ENCODE peak calls at places on chromosomes 5 and 9, in nine cellular contexts. U, G, T, C, E, W, M, I and R are unnamed samples.

GRCh38 chr9:125631391-125632085 is 75.5 kb downstream of the MAPKAP1 start:
- DNase-seq in M (no peak), G (peak), W (peak), E (no peak), U (no peak), T (peak), I (no peak), C (no peak), R (no peak)

GRCh38 chr9:136412912-136413420 is 2.5 kb downstream of the PMPCA start:
- DNase-seq in G (no peak), I (no peak), E (no peak), U (no peak), W (no peak), M (no peak), T (no peak), C (no peak), R (no peak)

GRCh38 chr5:124868661-124869060 is 122.2 kb upstream of the ZNF608 start:
- DNase-seq in M (no peak), U (no peak), I (no peak), C (no peak), W (no peak), G (no peak), T (no peak), E (no peak), R (no peak)

GRCh38 chr5:82918311-82919031 is 158.7 kb downstream of the TMEM167A start:
- DNase-seq in W (no peak), E (no peak), T (no peak), G (no peak), M (no peak), C (no peak), U (no peak), I (no peak), R (no peak)

GRCh38 chr5:148998174-148998797 is 64.6 kb downstream of the SH3TC2 start:
- DNase-seq in U (no peak), W (peak), M (no peak), E (no peak), T (peak), G (no peak), I (no peak), C (peak), R (peak)

GRCh38 chr5:34914671-34915138 is 599 bp downstream of the RAD1 start:
- DNase-seq in W (peak), C (peak), T (peak), G (no peak), E (no peak), U (peak), I (no peak), M (no peak), R (no peak)

GRCh38 chr9:134591573-134591981 is 50.0 kb upstream of the COL5A1 start:
- DNase-seq in G (no peak), E (peak), C (no peak), I (no peak), M (no peak), U (no peak), W (no peak), T (no peak), R (no peak)

GRCh38 chr9:97526895-97527575 is 25.6 kb downstream of the TMOD1 start:
- DNase-seq in I (no peak), E (no peak), M (no peak), G (no peak), W (no peak), U (no peak), T (no peak), C (no peak), R (no peak)

GRCh38 chr9:88641471-88642240 is 106.7 kb downstream of the NXNL2 start:
- DNase-seq in E (no peak), M (no peak), W (no peak), G (no peak), C (no peak), U (no peak), T (no peak), I (no peak), R (no peak)

GRCh38 chr5:108278285-108279240 is 103.3 kb downstream of the FBXL17 start:
- DNase-seq in T (no peak), C (no peak), G (no peak), I (no peak), U (no peak), W (no peak), E (peak), M (no peak), R (no peak)

GRCh38 chr9:97853844-97854695 is 1.0 kb downstream of the FOXE1 start:
- DNase-seq in C (no peak), U (no peak), M (no peak), E (no peak), I (no peak), W (no peak), T (no peak), G (no peak), R (peak)

GRCh38 chr5:10503997-10504761 is 59.7 kb upstream of the ANKRD33B start:
- DNase-seq in E (no peak), T (no peak), I (no peak), M (no peak), U (no peak), C (peak), W (peak), G (no peak), R (no peak)

GRCh38 chr5:19240150-19240549 is 747.9 kb downstream of the CDH18 start:
- DNase-seq in T (no peak), E (no peak), C (no peak), U (no peak), W (no peak), I (no peak), G (peak), M (no peak), R (no peak)

GRCh38 chr5:181098642-181099452 is 32.1 kb downstream of the OR2V1 start:
- DNase-seq in C (no peak), U (no peak), I (no peak), E (no peak), G (no peak), M (no peak), T (no peak), W (no peak), R (no peak)

GRCh38 chr5:107935641-107936040 is 264.9 kb upstream of the EFNA5 start:
- DNase-seq in I (no peak), E (no peak), G (no peak), T (no peak), M (no peak), W (no peak), U (no peak), C (no peak), R (no peak)

GRCh38 chr5:73367650-73368049 is 80.9 kb downstream of the FOXD1 start:
- DNase-seq in T (no peak), W (no peak), U (no peak), E (no peak), M (no peak), I (no peak), C (no peak), G (no peak), R (no peak)

GRCh38 chr5:8456846-8457186 is 587.9 kb downstream of the MTRR start:
- DNase-seq in I (no peak), U (no peak), W (no peak), G (no peak), E (no peak), C (no peak), T (no peak), M (no peak), R (no peak)

GRCh38 chr9:93200989-93201339 is 17.0 kb downstream of the WNK2 start:
- DNase-seq in C (no peak), W (no peak), U (no peak), T (no peak), G (no peak), E (no peak), I (no peak), M (no peak), R (no peak)

GRCh38 chr5:157516626-157517325 is 56.8 kb downstream of the NIPAL4 start:
- DNase-seq in W (no peak), E (peak), U (no peak), T (peak), I (no peak), G (peak), M (no peak), C (no peak), R (no peak)

GRCh38 chr9:93473411-93473810 is 20.0 kb upstream of the FAM120AOS start:
- DNase-seq in U (no peak), I (no peak), T (no peak), E (no peak), G (no peak), W (no peak), C (no peak), M (no peak), R (no peak)

GRCh38 chr9:111041902-111042301 is 3.6 kb upstream of the LPAR1 start:
- DNase-seq in I (no peak), G (no peak), U (no peak), E (no peak), T (peak), M (no peak), W (no peak), C (no peak), R (no peak)

GRCh38 chr9:98707158-98708102 is 1.3 kb downstream of the GABBR2 start:
- DNase-seq in I (no peak), M (no peak), W (peak), C (no peak), T (peak), U (peak), G (no peak), E (peak), R (no peak)

GRCh38 chr9:13688223-13688989 is 408.9 kb upstream of the MPDZ start:
- DNase-seq in I (no peak), W (no peak), E (no peak), T (no peak), C (no peak), M (no peak), U (no peak), G (no peak), R (no peak)

GRCh38 chr5:11941566-11941965 is 37.3 kb upstream of the CTNND2 start:
- DNase-seq in E (no peak), T (no peak), G (no peak), M (no peak), I (no peak), C (no peak), W (no peak), U (no peak), R (no peak)

GRCh38 chr5:89703799-89704198 is 705.8 kb downstream of the CETN3 start:
- DNase-seq in T (no peak), M (no peak), I (no peak), C (no peak), U (no peak), W (no peak), E (no peak), G (no peak), R (no peak)

GRCh38 chr9:127589955-127590370 is 22.1 kb upstream of the STXBP1 start:
- DNase-seq in I (no peak), T (peak), U (peak), G (no peak), M (no peak), E (peak), W (peak), C (peak), R (no peak)

GRCh38 chr9:129291041-129291501 is 113.0 kb upstream of the IER5L start:
- DNase-seq in I (no peak), G (no peak), T (no peak), M (no peak), E (no peak), U (no peak), W (no peak), C (no peak), R (no peak)

GRCh38 chr9:79685576-79685975 is 113.8 kb downstream of the TLE4 start:
- DNase-seq in G (no peak), T (no peak), M (no peak), E (no peak), C (no peak), I (no peak), U (no peak), W (no peak), R (no peak)

GRCh38 chr5:172686111-172686510 is 45.0 kb downstream of the NEURL1B start:
- DNase-seq in E (no peak), U (no peak), G (peak), T (no peak), M (no peak), W (no peak), I (no peak), C (no peak), R (no peak)

GRCh38 chr9:105309531-105309931 is 65.1 kb downstream of the SLC44A1 start:
- DNase-seq in I (no peak), C (no peak), W (no peak), G (no peak), M (no peak), U (no peak), E (no peak), T (no peak), R (no peak)

GRCh38 chr5:55575815-55576583 is 41.2 kb upstream of the PLPP1 start:
- DNase-seq in I (no peak), G (no peak), U (no peak), T (no peak), W (no peak), M (no peak), C (no peak), E (no peak), R (no peak)

GRCh38 chr9:18662320-18662719 is 188.4 kb downstream of the ADAMTSL1 start:
- DNase-seq in T (no peak), C (no peak), I (no peak), M (no peak), G (no peak), W (no peak), U (no peak), E (no peak), R (no peak)

GRCh38 chr5:176415240-176416122 is 858 bp downstream of the CLTB start:
- DNase-seq in M (no peak), G (peak), I (no peak), T (peak), W (no peak), C (peak), U (peak), E (peak), R (no peak)

GRCh38 chr5:176416965-176417364 is 626 bp upstream of the CLTB start:
- DNase-seq in W (no peak), G (no peak), T (no peak), E (no peak), M (no peak), C (no peak), U (no peak), I (no peak), R (no peak)

GRCh38 chr5:176418251-176418650 is 1.9 kb upstream of the CLTB start:
- DNase-seq in U (peak), C (no peak), M (no peak), W (no peak), T (no peak), E (no peak), I (no peak), G (no peak), R (no peak)

GRCh38 chr5:176414704-176415103 is 1.6 kb downstream of the CLTB start:
- DNase-seq in G (no peak), M (no peak), E (no peak), I (no peak), T (no peak), U (no peak), C (no peak), W (no peak), R (no peak)

GRCh38 chr5:176416123-176416924 is at the start of gene CLTB:
- DNase-seq in G (peak), E (peak), W (peak), T (peak), C (peak), M (no peak), U (peak), I (peak), R (no peak)
- TF ChIP-seq POLR2A in G (peak), E (peak), W (no peak), T (peak), C (peak), M (peak), U (no peak), I (peak), R (peak)

GRCh38 chr5:56815657-56816545 is 552 bp downstream of the MAP3K1 start:
- DNase-seq in T (peak), C (peak), M (no peak), U (peak), W (peak), I (no peak), E (peak), G (peak), R (no peak)

GRCh38 chr5:56816546-56817081 is 1.3 kb downstream of the MAP3K1 start:
- DNase-seq in C (peak), T (peak), W (peak), M (no peak), G (peak), U (peak), I (no peak), E (peak), R (no peak)

GRCh38 chr5:56814361-56814962 is 887 bp upstream of the MAP3K1 start:
- DNase-seq in W (peak), E (peak), G (no peak), M (no peak), T (peak), I (no peak), C (peak), U (peak), R (no peak)

GRCh38 chr5:56813302-56813701 is 2.0 kb upstream of the MAP3K1 start:
- DNase-seq in E (no peak), C (no peak), U (no peak), G (no peak), I (no peak), W (no peak), T (no peak), M (no peak), R (no peak)

GRCh38 chr5:56814963-56815656 is at the start of gene MAP3K1:
- DNase-seq in I (no peak), U (peak), C (peak), G (peak), E (peak), W (peak), M (peak), T (peak), R (no peak)
- TF ChIP-seq POLR2A in I (peak), U (no peak), C (peak), G (peak), E (no peak), W (peak), M (peak), T (peak), R (no peak)

GRCh38 chr9:81237565-81238231 is 451.6 kb downstream of the TLE1 start:
- DNase-seq in U (no peak), M (no peak), E (no peak), T (no peak), I (no peak), G (no peak), W (no peak), C (no peak), R (no peak)

GRCh38 chr9:81242866-81243265 is 446.5 kb downstream of the TLE1 start:
- DNase-seq in T (no peak), G (no peak), E (no peak), C (no peak), U (no peak), M (no peak), W (no peak), I (no peak), R (no peak)

GRCh38 chr9:81234924-81235610 is 454.3 kb downstream of the TLE1 start:
- DNase-seq in C (no peak), U (no peak), T (no peak), I (no peak), W (no peak), M (no peak), G (no peak), E (no peak), R (no peak)

GRCh38 chr9:81244631-81245030 is 444.7 kb downstream of the TLE1 start:
- DNase-seq in G (no peak), T (no peak), W (no peak), E (no peak), M (no peak), U (no peak), I (no peak), C (no peak), R (no peak)

GRCh38 chr9:81239388-81239787 is 450.0 kb downstream of the TLE1 start:
- DNase-seq in C (no peak), U (no peak), W (no peak), G (no peak), I (no peak), M (no peak), T (no peak), E (no peak), R (no peak)
- TF ChIP-seq POLR2A in C (no peak), U (no peak), W (no peak), G (no peak), I (no peak), M (no peak), T (no peak), E (no peak), R (no peak)

DNA sequence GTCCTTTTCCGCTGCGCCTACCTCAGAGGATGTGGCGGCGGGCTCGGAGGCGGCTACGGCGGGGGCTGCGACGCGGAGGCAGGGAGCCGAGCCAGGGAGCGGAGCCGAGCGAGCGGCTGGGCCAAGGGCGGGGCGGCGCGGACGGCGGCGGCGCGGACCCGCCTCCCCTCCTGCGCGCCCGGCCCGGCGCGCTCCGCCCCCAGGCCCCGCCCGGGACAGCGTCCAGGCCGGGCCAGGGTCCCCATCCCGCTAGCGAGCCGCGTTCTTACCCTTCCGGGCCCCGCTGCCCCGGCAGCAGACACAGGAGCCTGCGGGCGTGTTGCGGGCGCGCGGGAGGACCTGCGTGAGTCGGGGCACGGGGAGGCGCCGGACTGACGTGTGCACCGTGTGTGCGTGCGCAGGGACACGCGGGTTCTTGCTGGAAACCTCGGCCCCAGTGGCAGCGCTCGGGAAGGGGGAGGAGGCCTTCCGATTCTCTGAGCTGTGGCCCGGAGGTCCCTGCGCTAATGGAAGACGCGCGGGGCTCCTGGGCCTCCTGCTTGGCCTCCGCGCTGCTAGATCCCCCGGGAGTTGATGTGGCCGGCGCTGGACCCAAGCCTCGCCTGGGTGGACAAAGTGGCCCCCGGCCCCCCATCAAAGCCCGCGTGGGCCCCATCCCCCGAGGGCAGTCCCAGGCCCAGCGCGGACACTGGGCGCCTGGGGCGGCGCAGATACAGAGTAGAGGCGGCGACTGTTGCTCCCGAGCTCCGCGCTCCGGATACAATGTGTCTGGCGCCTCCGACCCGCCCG is at the start of gene VDAC1:
- DNase-seq in G (peak), U (peak), M (no peak), T (peak), E (peak), C (peak), I (no peak), W (peak), R (no peak)
- TF ChIP-seq POLR2A in G (peak), U (no peak), M (peak), T (peak), E (peak), C (peak), I (peak), W (peak), R (no peak)

GRCh38 chr5:112921031-112921832 is 795 bp downstream of the REEP5 start:
- DNase-seq in T (peak), I (no peak), U (peak), E (peak), C (peak), G (peak), M (no peak), W (peak), R (peak)
- TF ChIP-seq POLR2A in T (peak), I (peak), U (no peak), E (no peak), C (no peak), G (peak), M (no peak), W (no peak), R (no peak)